ENCODE peak calls at places on chromosomes 12 and 14, in four cellular contexts. H is hepatocyte, W is neural progenitor cell, Q is SK-N-SH. G is an unnamed sample.

GRCh38 chr12:116964004-116964739 is 53.4 kb downstream of the FBXW8 start:
- DNase-seq in H (no peak), W (no peak), Q (peak), G (no peak)

GRCh38 chr14:50830932-50831703 is at the start of gene NIN:
- DNase-seq in Q (peak), W (peak), H (peak), G (peak)

GRCh38 chr12:102528111-102528510 is 47.7 kb upstream of the IGF1 start:
- DNase-seq in H (no peak), W (no peak), Q (no peak), G (no peak)

GRCh38 chr14:82192387-82192786 is 658.7 kb upstream of the SEL1L start:
- DNase-seq in H (no peak), Q (no peak), W (no peak), G (no peak)

GRCh38 chr14:63910593-63911363 is 58.0 kb downstream of the SYNE2 start:
- DNase-seq in Q (peak), W (peak), H (no peak), G (no peak)

GRCh38 chr12:54452628-54453027 is 20.8 kb downstream of the GTSF1 start:
- DNase-seq in H (no peak), W (peak), Q (no peak), G (no peak)

GRCh38 chr14:61051046-61051445 is 70.0 kb downstream of the SLC38A6 start:
- DNase-seq in W (peak), H (peak), Q (no peak), G (no peak)

GRCh38 chr14:104475256-104475655 is 104.3 kb upstream of the C14orf180 start:
- DNase-seq in Q (no peak), H (no peak), W (no peak), G (no peak)

GRCh38 chr12:59431266-59431665 is 164.6 kb upstream of the SLC16A7 start:
- DNase-seq in Q (no peak), W (no peak), H (no peak), G (peak)

GRCh38 chr12:121495746-121496145 is 85.1 kb downstream of the KDM2B start:
- DNase-seq in W (no peak), H (no peak), Q (no peak), G (no peak)

GRCh38 chr14:68925373-68925772 is 53.7 kb downstream of the ACTN1 start:
- DNase-seq in H (no peak), W (no peak), Q (no peak), G (no peak)

GRCh38 chr14:70782361-70782760 is 27.0 kb downstream of the MAP3K9 start:
- DNase-seq in Q (no peak), W (no peak), H (no peak), G (peak)

GRCh38 chr12:23028158-23028802 is 403.3 kb downstream of the ETNK1 start:
- DNase-seq in H (no peak), W (no peak), Q (no peak), G (no peak)

GRCh38 chr12:23025372-23026021 is 400.5 kb downstream of the ETNK1 start:
- DNase-seq in Q (no peak), W (no peak), H (no peak), G (no peak)

GRCh38 chr12:23029185-23029584 is 404.2 kb downstream of the ETNK1 start:
- DNase-seq in W (no peak), Q (no peak), H (no peak), G (no peak)
- TF ChIP-seq EZH2phosphoT487 in W (no peak), Q (no peak), H (no peak), G (no peak)

GRCh38 chr12:84929486-84929885 is 16.9 kb upstream of the SLC6A15 start:
- DNase-seq in Q (no peak), W (no peak), H (no peak), G (no peak)

GRCh38 chr12:84922721-84923120 is 10.1 kb upstream of the SLC6A15 start:
- DNase-seq in W (no peak), H (no peak), Q (no peak), G (peak)

GRCh38 chr12:84919271-84919670 is 6.7 kb upstream of the SLC6A15 start:
- DNase-seq in Q (no peak), H (no peak), W (no peak), G (peak)

GRCh38 chr12:84920331-84920730 is 7.7 kb upstream of the SLC6A15 start:
- DNase-seq in H (no peak), W (no peak), Q (no peak), G (peak)

DNA sequence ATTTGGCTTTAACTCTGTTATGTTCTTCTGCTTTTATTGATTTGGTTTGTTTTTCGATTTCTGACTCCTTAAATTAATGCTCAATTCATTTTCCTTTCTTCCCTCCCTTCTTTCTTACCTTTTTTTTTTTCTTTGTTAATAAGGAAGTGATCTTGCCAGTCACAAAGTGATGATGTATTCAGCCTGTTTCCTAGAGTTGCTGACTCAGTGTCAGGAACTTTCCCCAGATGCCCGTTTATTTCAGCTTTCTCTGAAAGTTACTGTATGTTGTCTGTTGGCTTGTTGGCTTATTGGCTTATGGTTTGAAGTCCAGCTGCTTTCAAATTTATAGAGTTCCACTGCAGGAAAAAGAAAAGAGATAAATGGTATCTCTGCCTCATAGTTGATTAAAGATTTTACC is 12.4 kb upstream of the SLC6A15 start:
- DNase-seq in Q (no peak), W (no peak), H (no peak), G (peak)
- TF ChIP-seq EZH2phosphoT487 in Q (no peak), W (no peak), H (no peak), G (no peak)

GRCh38 chr12:44015333-44015941 is 179.6 kb downstream of the TMEM117 start:
- DNase-seq in Q (peak), W (peak), H (peak), G (peak)
- TF ChIP-seq EZH2phosphoT487 in Q (no peak), W (no peak), H (no peak), G (no peak)

DNA sequence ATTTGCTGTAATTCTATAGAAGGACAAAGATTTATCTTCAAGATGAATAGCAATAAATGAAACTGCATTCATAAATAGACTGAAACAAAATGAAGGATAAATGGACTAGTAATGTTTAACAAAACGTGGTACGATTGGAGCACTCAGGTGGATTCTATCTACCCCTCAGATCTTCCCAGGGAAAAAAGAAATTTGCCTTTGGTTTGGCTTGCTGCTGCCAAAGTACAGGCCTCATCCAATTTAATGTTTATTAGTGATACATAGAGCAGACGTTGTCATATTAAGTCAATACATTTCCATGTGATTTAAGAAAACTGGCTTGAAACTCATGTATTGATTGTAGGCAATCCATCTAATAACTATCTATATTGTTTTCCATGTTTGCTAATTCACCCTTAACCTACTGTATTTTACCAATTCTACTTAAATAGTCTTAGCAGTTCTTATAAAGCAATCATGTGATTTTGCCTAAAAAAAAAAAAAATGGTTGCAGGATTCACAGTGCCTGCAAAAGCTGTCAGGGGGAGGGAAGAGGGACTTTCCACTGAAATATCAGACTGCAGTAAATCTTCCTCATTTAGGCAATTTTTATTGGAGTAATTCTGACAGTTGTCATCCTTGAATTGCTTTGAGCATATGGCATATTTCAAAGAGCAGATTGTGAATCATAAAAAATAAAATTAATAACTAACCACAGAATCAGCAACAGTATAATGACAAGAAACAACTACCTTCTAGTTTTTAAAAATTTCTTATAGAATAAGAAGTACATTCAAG is 242.2 kb upstream of the NPAS3 start:
- DNase-seq in W (no peak), Q (no peak), H (no peak), G (no peak)
- TF ChIP-seq EZH2phosphoT487 in W (no peak), Q (no peak), H (no peak), G (no peak)